ENCODE peak calls at places on chromosomes 11 and 22, in six cellular contexts. One of them, this sample, is unnamed.

GRCh38 chr11:129814244-129814992 is 1.2 kb upstream of the TMEM45B start:
- DNase-seq in H1: no peak
- DNase-seq in GM12878: no peak
- DNase-seq in HCT116: no peak
- DNase-seq in K562: peak; percentile 61
- DNase-seq in HepG2: no peak
- DNase-seq in this sample: no peak

GRCh38 chr11:32705309-32706033 is 89.0 kb downstream of the CCDC73 start:
- DNase-seq in H1: no peak
- DNase-seq in GM12878: no peak
- DNase-seq in HCT116: no peak
- DNase-seq in K562: no peak
- DNase-seq in HepG2: no peak
- DNase-seq in this sample: no peak

GRCh38 chr11:6771926-6772898 is at the start of gene OR2AG2:
- DNase-seq in H1: no peak
- DNase-seq in GM12878: peak; percentile 37
- DNase-seq in HCT116: no peak
- DNase-seq in K562: no peak
- DNase-seq in HepG2: no peak
- DNase-seq in this sample: no peak

GRCh38 chr11:75530577-75530976 is 4.8 kb upstream of the GDPD5 start:
- DNase-seq in H1: no peak
- DNase-seq in GM12878: no peak
- DNase-seq in HCT116: no peak
- DNase-seq in K562: no peak
- DNase-seq in HepG2: no peak
- DNase-seq in this sample: no peak

GRCh38 chr11:2940166-2940929 is 11.1 kb upstream of the PHLDA2 start:
- DNase-seq in H1: no peak
- DNase-seq in GM12878: no peak
- DNase-seq in HCT116: peak; percentile 53
- DNase-seq in K562: no peak
- DNase-seq in HepG2: peak; percentile 46
- DNase-seq in this sample: no peak

GRCh38 chr11:118911113-118911879 is 14.4 kb downstream of the BCL9L start:
- DNase-seq in H1: no peak
- DNase-seq in GM12878: no peak
- DNase-seq in HCT116: no peak
- DNase-seq in K562: peak; percentile 60
- DNase-seq in HepG2: peak; percentile 83
- DNase-seq in this sample: no peak

GRCh38 chr11:64624869-64625481 is 34.0 kb downstream of the SLC22A12 start:
- DNase-seq in H1: no peak
- DNase-seq in GM12878: no peak
- DNase-seq in HCT116: no peak
- DNase-seq in K562: no peak
- DNase-seq in HepG2: no peak
- DNase-seq in this sample: no peak

GRCh38 chr11:58829736-58830135 is 14.8 kb downstream of the GLYATL2 start:
- DNase-seq in H1: no peak
- DNase-seq in GM12878: no peak
- DNase-seq in HCT116: no peak
- DNase-seq in K562: no peak
- DNase-seq in HepG2: no peak
- DNase-seq in this sample: no peak

GRCh38 chr11:128928400-128928799 is 14.3 kb downstream of the TP53AIP1 start:
- DNase-seq in H1: no peak
- DNase-seq in GM12878: peak; percentile 65
- DNase-seq in HCT116: no peak
- DNase-seq in K562: no peak
- DNase-seq in HepG2: no peak
- DNase-seq in this sample: no peak

GRCh38 chr11:110438017-110438416 is 8.3 kb downstream of the FDX1 start:
- DNase-seq in H1: no peak
- DNase-seq in GM12878: no peak
- DNase-seq in HCT116: no peak
- DNase-seq in K562: no peak
- DNase-seq in HepG2: no peak
- DNase-seq in this sample: no peak

GRCh38 chr22:46464701-46465347 is 72.6 kb downstream of the CELSR1 start:
- DNase-seq in H1: no peak
- DNase-seq in GM12878: no peak
- DNase-seq in HCT116: no peak
- DNase-seq in K562: no peak
- DNase-seq in HepG2: no peak
- DNase-seq in this sample: no peak

GRCh38 chr11:66414120-66414934 is 6.5 kb upstream of the NPAS4 start:
- DNase-seq in H1: peak; percentile 29
- DNase-seq in GM12878: no peak
- DNase-seq in HCT116: no peak
- DNase-seq in K562: no peak
- DNase-seq in HepG2: no peak
- DNase-seq in this sample: peak; percentile 72

GRCh38 chr11:2072551-2073261 is 66.5 kb downstream of the IGF2 start:
- DNase-seq in H1: no peak
- DNase-seq in GM12878: no peak
- DNase-seq in HCT116: no peak
- DNase-seq in K562: no peak
- DNase-seq in HepG2: no peak
- DNase-seq in this sample: no peak

GRCh38 chr11:107844041-107844440 is 14.5 kb downstream of the SLC35F2 start:
- DNase-seq in H1: no peak
- DNase-seq in GM12878: no peak
- DNase-seq in HCT116: no peak
- DNase-seq in K562: no peak
- DNase-seq in HepG2: no peak
- DNase-seq in this sample: no peak

DNA sequence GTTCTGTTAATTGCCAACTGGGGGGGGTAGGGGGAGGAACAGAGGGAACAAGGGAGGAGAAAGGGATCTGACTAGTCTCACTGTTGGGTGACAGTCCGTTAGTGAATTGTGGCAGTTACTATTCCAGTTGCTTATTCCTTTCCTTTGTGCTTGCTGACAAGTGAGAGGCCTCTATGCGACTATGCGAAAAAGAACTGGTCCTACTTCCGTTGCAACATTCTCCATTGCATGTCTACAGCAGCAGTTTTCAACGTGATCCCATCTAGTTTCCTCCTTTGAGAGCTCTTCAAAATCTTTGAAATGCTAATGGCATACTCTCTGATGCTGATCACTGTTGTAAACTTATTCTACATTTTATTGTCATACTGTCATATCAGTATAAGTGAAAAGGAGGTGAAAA is 672.2 kb downstream of the LRRC4C start:
- DNase-seq in H1: no peak
- DNase-seq in GM12878: no peak
- DNase-seq in HCT116: no peak
- DNase-seq in K562: no peak
- DNase-seq in HepG2: no peak
- DNase-seq in this sample: peak; percentile 40
- TF ChIP-seq ZNF274 in H1: no peak
- TF ChIP-seq ZNF274 in GM12878: no peak
- TF ChIP-seq ZNF274 in HCT116: no peak
- TF ChIP-seq ZNF274 in K562: no peak
- TF ChIP-seq ZNF274 in HepG2: no peak
- TF ChIP-seq ZNF274 in this sample: no peak

GRCh38 chr11:45036733-45037132 is 86.0 kb upstream of the TP53I11 start:
- DNase-seq in H1: no peak
- DNase-seq in GM12878: no peak
- DNase-seq in HCT116: no peak
- DNase-seq in K562: no peak
- DNase-seq in HepG2: no peak
- DNase-seq in this sample: no peak
- H3K9ac ChIP-seq in H1: no peak overlapping the region
- H3K9ac ChIP-seq in GM12878: no peak overlapping the region
- H3K9ac ChIP-seq in HCT116: no peak overlapping the region
- H3K9ac ChIP-seq in K562: no peak overlapping the region
- H3K9ac ChIP-seq in HepG2: no peak overlapping the region
- H3K9ac ChIP-seq in this sample: no peak overlapping the region

GRCh38 chr11:73199446-73199845 is 18.6 kb upstream of the P2RY2 start:
- DNase-seq in H1: no peak
- DNase-seq in GM12878: no peak
- DNase-seq in HCT116: no peak
- DNase-seq in K562: no peak
- DNase-seq in HepG2: no peak
- DNase-seq in this sample: no peak
- H3K4me3 ChIP-seq in H1: no peak overlapping the region
- H3K4me3 ChIP-seq in GM12878: no peak overlapping the region
- H3K4me3 ChIP-seq in HCT116: no peak overlapping the region
- H3K4me3 ChIP-seq in K562: no peak overlapping the region
- H3K4me3 ChIP-seq in HepG2: no peak overlapping the region
- H3K4me3 ChIP-seq in this sample: no peak overlapping the region

DNA sequence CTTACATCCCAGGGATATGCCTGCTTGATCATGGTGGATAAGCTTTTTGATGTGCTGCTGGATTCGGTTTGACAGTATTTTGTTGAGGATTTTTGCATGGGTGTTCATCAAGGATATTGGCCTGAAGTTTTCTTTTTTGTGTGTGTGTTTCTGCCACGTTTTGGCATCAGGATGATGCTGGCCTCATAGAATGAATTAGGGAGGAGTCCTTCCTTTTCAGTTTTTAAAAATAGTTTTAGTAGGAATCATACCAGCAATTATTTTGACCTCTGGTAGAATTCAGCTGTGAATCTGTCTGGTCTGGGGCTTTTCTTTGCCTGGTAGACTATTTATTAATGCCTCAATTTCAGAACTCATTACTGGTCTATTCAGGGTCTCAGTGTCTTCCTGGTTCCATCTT is 362.4 kb downstream of the JRKL start:
- DNase-seq in H1: no peak
- DNase-seq in GM12878: no peak
- DNase-seq in HCT116: no peak
- DNase-seq in K562: no peak
- DNase-seq in HepG2: no peak
- DNase-seq in this sample: no peak
- TF ChIP-seq ZNF274 in H1: no peak
- TF ChIP-seq ZNF274 in GM12878: no peak
- TF ChIP-seq ZNF274 in HCT116: no peak
- TF ChIP-seq ZNF274 in K562: no peak
- TF ChIP-seq ZNF274 in HepG2: no peak
- TF ChIP-seq ZNF274 in this sample: no peak

GRCh38 chr22:35967046-35967397 is 61.6 kb downstream of the RBFOX2 start:
- DNase-seq in H1: no peak
- DNase-seq in GM12878: no peak
- DNase-seq in HCT116: no peak
- DNase-seq in K562: no peak
- DNase-seq in HepG2: no peak
- DNase-seq in this sample: no peak

GRCh38 chr22:35972559-35972958 is 56.1 kb downstream of the RBFOX2 start:
- DNase-seq in H1: no peak
- DNase-seq in GM12878: no peak
- DNase-seq in HCT116: no peak
- DNase-seq in K562: no peak
- DNase-seq in HepG2: no peak
- DNase-seq in this sample: no peak

GRCh38 chr22:35973388-35973787 is 55.2 kb downstream of the RBFOX2 start:
- DNase-seq in H1: no peak
- DNase-seq in GM12878: no peak
- DNase-seq in HCT116: no peak
- DNase-seq in K562: no peak
- DNase-seq in HepG2: no peak
- DNase-seq in this sample: no peak

GRCh38 chr22:35970601-35971417 is 57.8 kb downstream of the RBFOX2 start:
- DNase-seq in H1: no peak
- DNase-seq in GM12878: no peak
- DNase-seq in HCT116: no peak
- DNase-seq in K562: no peak
- DNase-seq in HepG2: no peak
- DNase-seq in this sample: no peak

GRCh38 chr22:35971418-35972119 is 57.1 kb downstream of the RBFOX2 start:
- DNase-seq in H1: no peak
- DNase-seq in GM12878: no peak
- DNase-seq in HCT116: no peak
- DNase-seq in K562: no peak
- DNase-seq in HepG2: peak; percentile 58
- DNase-seq in this sample: no peak
- H3K9ac ChIP-seq in H1: no peak overlapping the region
- H3K9ac ChIP-seq in GM12878: no peak overlapping the region
- H3K9ac ChIP-seq in HCT116: no peak overlapping the region
- H3K9ac ChIP-seq in K562: no peak overlapping the region
- H3K9ac ChIP-seq in HepG2: no peak overlapping the region
- H3K9ac ChIP-seq in this sample: no peak overlapping the region